ENCODE peak calls at places on chromosomes 12 and 14, in seven cellular contexts. F is AG04450, T is progenitor cell of endocrine pancreas, C is cardiac fibroblast, U is fibroblast of lung, J is RWPE2, R is mesothelial cell of epicardium. V is an unnamed sample.

GRCh38 chr14:100441271-100441947 is 118.3 kb downstream of the SLC25A47 start:
- DNase-seq in F (no peak), T (no peak), C (no peak), U (no peak), J (no peak), R (no peak), V (no peak)

GRCh38 chr14:100115726-100116125 is 43.7 kb downstream of the DEGS2 start:
- DNase-seq in T (no peak), U (no peak), F (no peak), R (no peak), C (no peak), J (no peak), V (no peak)

GRCh38 chr12:27474344-27474743 is 27.8 kb downstream of the SMCO2 start:
- DNase-seq in F (peak), J (no peak), U (peak), C (peak), R (no peak), T (no peak), V (peak)

GRCh38 chr12:39227218-39227617 is 215.7 kb downstream of the KIF21A start:
- DNase-seq in J (no peak), T (no peak), R (no peak), C (no peak), F (no peak), U (peak), V (no peak)

GRCh38 chr14:60349663-60350365 is 100.8 kb downstream of the PPM1A start:
- DNase-seq in J (no peak), F (peak), R (no peak), C (peak), U (peak), T (no peak), V (peak)

GRCh38 chr14:94117856-94118255 is 7.3 kb downstream of the IFI27 start:
- DNase-seq in R (no peak), J (peak), U (no peak), F (no peak), T (no peak), C (no peak), V (no peak)

GRCh38 chr14:67413806-67414769 is 2.1 kb upstream of the PLEK2 start:
- DNase-seq in C (peak), R (no peak), J (peak), T (no peak), U (peak), F (peak), V (peak)

GRCh38 chr12:2083008-2083407 is 30.2 kb downstream of the CACNA1C start:
- DNase-seq in R (no peak), C (no peak), U (peak), F (no peak), T (no peak), J (no peak), V (peak)

GRCh38 chr12:63045020-63045860 is 105.8 kb downstream of the AVPR1A start:
- DNase-seq in F (peak), J (no peak), U (peak), T (no peak), C (peak), R (no peak), V (peak)

GRCh38 chr12:6268484-6269157 is 41.9 kb upstream of the PLEKHG6 start:
- DNase-seq in C (no peak), U (no peak), F (no peak), J (no peak), T (no peak), R (no peak), V (peak)

GRCh38 chr12:130336723-130337475 is 788 bp upstream of the PIWIL1 start:
- DNase-seq in U (no peak), F (no peak), C (no peak), R (no peak), T (no peak), J (no peak), V (no peak)

GRCh38 chr12:131046813-131047788 is 93.4 kb downstream of the ADGRD1 start:
- DNase-seq in F (no peak), J (peak), R (no peak), U (no peak), T (no peak), C (no peak), V (no peak)

GRCh38 chr12:57491393-57492280 is 3.8 kb downstream of the MARS1 start:
- DNase-seq in J (no peak), R (no peak), C (no peak), F (no peak), T (no peak), U (no peak), V (no peak)

GRCh38 chr14:65224799-65225198 is 122.5 kb upstream of the MAX start:
- DNase-seq in C (peak), F (no peak), T (no peak), U (no peak), R (no peak), J (no peak), V (peak)

GRCh38 chr14:84397621-84398020 is 1132.3 kb upstream of the FLRT2 start:
- DNase-seq in R (no peak), J (no peak), T (no peak), C (no peak), F (no peak), U (no peak), V (no peak)

GRCh38 chr12:19970826-19971225 is 397.5 kb upstream of the PDE3A start:
- DNase-seq in F (no peak), T (no peak), U (peak), J (no peak), C (no peak), R (no peak), V (no peak)

GRCh38 chr12:24378548-24379011 is 429.1 kb upstream of the SOX5 start:
- DNase-seq in F (peak), T (no peak), J (no peak), U (peak), C (no peak), R (no peak), V (no peak)

GRCh38 chr14:20417250-20418186 is 4.2 kb upstream of the TEP1 start:
- DNase-seq in U (no peak), J (peak), T (no peak), F (no peak), C (no peak), R (no peak), V (no peak)

GRCh38 chr12:124759841-124760508 is 103.7 kb downstream of the SCARB1 start:
- DNase-seq in F (no peak), T (no peak), C (no peak), R (no peak), J (no peak), U (peak), V (no peak)

GRCh38 chr12:107159384-107159900 is 66.1 kb upstream of the CRY1 start:
- DNase-seq in C (no peak), J (no peak), R (no peak), U (no peak), F (no peak), T (no peak), V (no peak)

GRCh38 chr14:73738518-73739173 is 24.5 kb upstream of the PNMA1 start:
- DNase-seq in T (no peak), J (no peak), F (no peak), R (no peak), C (no peak), U (no peak), V (no peak)

DNA sequence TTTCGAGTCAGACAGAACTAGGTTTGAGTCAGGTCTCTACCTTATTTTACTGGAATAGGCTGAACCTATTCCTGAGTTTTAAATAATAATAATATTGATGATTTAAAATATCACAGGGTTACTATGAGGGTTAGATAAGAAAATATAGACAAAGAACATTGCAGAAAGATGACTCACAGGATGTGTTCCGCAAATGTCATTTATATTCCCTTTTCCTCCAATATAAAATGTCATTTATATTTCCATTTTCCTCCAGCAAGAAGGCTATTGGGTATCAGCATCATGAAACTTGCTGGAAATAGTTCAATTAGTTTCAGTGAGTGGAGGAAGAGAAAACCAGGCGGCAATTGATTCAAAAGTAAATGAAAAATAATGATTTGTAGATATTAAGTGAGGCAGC is 163.9 kb upstream of the RASSF8 start:
- DNase-seq in F (no peak), C (no peak), U (peak), J (no peak), T (no peak), R (no peak), V (no peak)
- TF ChIP-seq CTCF in F (no peak), C (no peak), U (no peak), J (no peak), T (no peak), R (no peak), V (no peak)

GRCh38 chr12:85713368-85713767 is 122.8 kb downstream of the RASSF9 start:
- DNase-seq in C (peak), U (peak), F (no peak), R (no peak), T (no peak), J (no peak), V (peak)
- TF ChIP-seq CTCF in C (no peak), U (no peak), F (no peak), R (no peak), T (no peak), J (no peak), V (no peak)

DNA sequence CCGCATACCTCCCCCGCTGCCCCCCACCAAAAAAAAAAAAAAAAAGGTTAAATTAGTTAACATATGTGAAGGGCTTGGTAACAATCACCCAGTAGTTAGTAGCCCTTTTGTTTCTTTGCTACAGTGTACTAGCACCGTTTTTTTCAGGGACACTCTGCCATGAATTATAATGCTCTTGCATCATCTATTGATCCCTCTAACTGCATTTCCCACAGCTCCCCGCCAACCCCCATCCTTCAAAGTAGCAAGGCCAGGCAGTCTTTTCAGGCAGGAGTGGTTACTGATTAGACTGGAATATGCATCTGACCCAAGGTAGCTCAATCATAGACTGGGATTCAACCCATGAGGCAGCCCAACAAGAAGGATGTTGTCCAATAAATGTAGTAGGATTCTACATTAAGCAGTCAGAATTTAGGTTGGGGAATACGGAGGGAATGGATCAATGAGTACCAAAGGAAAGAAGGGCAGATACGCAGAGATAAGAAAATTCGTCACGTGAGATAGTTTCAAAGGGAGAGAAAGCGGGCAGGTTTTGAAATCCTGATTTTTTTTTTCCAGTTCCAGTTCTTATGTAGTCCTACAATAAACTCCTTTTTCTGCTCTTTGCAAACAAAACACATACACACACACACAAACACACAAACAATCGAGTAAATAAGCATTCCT is 39.8 kb upstream of the CRACR2A start:
- DNase-seq in C (no peak), F (no peak), R (no peak), T (no peak), J (no peak), U (no peak), V (no peak)
- TF ChIP-seq CTCF in C (no peak), F (no peak), R (no peak), T (no peak), J (no peak), U (no peak), V (no peak)

GRCh38 chr12:52715416-52715815 is 12.1 kb upstream of the KRT77 start:
- DNase-seq in U (no peak), C (no peak), R (no peak), T (peak), F (no peak), J (no peak), V (no peak)
- TF ChIP-seq CTCF in U (no peak), C (no peak), R (no peak), T (peak), F (peak), J (no peak), V (no peak)

GRCh38 chr14:37903561-37904191 is 304.0 kb upstream of the SSTR1 start:
- DNase-seq in U (peak), R (no peak), J (no peak), C (peak), T (no peak), F (peak), V (peak)
- TF ChIP-seq CTCF in U (peak), R (peak), J (peak), C (peak), T (peak), F (peak), V (peak)

GRCh38 chr12:76790564-76791552 is 26.9 kb downstream of the ZDHHC17 start:
- DNase-seq in C (peak), T (no peak), U (no peak), J (no peak), F (no peak), R (no peak), V (peak)
- TF ChIP-seq CTCF in C (peak), T (peak), U (peak), J (peak), F (peak), R (peak), V (peak)

DNA sequence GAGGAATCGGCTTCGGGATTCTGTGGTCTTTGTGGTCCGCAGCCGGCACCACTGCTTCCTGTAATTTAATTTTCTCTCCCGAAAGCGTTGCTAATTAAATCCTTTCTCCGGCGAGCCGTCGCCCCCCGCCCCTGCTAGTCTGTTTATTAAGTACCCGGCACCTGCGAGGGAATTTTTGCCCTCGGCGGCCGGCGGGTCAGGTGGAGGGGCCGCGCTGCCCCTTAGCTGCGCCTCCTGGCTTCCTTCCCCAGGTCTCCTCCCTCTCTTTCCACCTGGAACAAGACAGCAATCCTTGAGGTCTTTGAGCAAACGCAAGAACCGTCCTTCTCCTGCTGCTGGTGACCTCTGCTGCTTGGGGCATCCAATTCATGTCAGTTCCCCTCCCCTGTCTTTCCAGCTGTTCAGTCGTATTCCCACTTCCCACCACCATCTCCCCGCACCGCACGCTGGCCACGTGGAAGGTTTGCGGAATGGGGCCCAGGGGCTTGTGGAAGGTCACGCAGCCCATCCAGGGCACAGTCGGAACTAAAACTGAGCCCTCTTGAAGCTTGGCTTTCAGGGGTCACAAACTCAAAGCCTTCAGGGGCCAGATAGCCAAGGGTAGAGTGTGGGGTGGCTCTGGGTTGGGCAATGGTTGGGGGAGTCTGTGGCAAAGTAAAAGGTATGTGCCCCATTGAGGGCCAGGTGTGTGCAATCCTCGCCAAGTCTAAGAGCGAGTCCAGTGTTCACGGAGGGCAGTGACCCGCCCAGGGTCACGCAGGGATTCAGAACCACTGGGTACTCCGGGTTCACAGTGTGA is 16.1 kb downstream of the ZDHHC22 start:
- DNase-seq in C (no peak), U (no peak), F (no peak), R (no peak), J (no peak), T (no peak), V (no peak)
- TF ChIP-seq CTCF in C (no peak), U (peak), F (no peak), R (no peak), J (peak), T (peak), V (no peak)

DNA sequence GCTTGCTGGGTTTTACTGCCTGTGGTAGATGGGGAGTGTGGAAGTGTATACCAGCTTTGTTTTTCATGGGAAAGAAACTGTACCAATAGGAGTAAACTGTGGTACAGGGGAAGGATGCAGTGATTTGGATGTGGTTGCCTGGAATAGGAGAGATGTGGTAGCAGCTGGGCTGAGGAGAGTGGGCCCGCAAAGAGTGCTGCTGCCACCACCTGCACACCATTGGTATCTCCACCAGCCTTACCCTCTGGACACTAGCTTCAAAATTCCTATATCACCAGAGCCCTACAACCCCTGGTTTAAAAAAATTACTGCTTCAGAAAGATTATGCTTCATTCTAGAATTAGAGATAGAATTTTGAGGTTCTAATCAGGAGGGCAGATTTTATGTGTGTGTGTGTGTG is 53.6 kb downstream of the AKAP6 start:
- DNase-seq in C (peak), R (no peak), F (no peak), J (no peak), U (no peak), T (no peak), V (peak)
- TF ChIP-seq CTCF in C (peak), R (no peak), F (peak), J (peak), U (peak), T (peak), V (peak)

GRCh38 chr12:132560831-132561783 is 49.3 kb downstream of the LRCOL1 start:
- DNase-seq in J (no peak), U (peak), F (peak), R (peak), T (peak), C (peak), V (peak)
- TF ChIP-seq CTCF in J (peak), U (peak), F (peak), R (peak), T (peak), C (peak), V (peak)

V was measured in fibroblast of the aortic adventitia.